ENCODE peak calls at places on chromosomes 2 and 18, in seven cellular contexts. L is esophagus squamous epithelium, C is transverse colon, E is IMR-90, J is adrenal gland, H is cardiac fibroblast, Z is heart left ventricle. S is an unnamed sample.

GRCh38 chr2:209872675-209873074 is 101.0 kb downstream of the UNC80 start:
- DNase-seq in L (no peak), C (no peak), E (no peak), J (peak; percentile 37), H (peak; percentile 14), Z (peak; percentile 54), S (no peak)

GRCh38 chr2:152718909-152719645 is 657 bp downstream of the ARL6IP6 start:
- DNase-seq in L (no peak), C (peak; percentile 81), E (no peak), J (no peak), H (peak; percentile 49), Z (no peak), S (no peak)

GRCh38 chr2:162333968-162334367 is 10.0 kb upstream of the GCA start:
- DNase-seq in L (no peak), C (peak; percentile 51), E (peak; percentile 33), J (no peak), H (peak; percentile 52), Z (no peak), S (no peak)

GRCh38 chr2:105718846-105719432 is 25.8 kb upstream of the NCK2 start:
- DNase-seq in L (no peak), C (no peak), E (no peak), J (no peak), H (no peak), Z (no peak), S (no peak)

GRCh38 chr2:10326707-10327594 is 24.2 kb downstream of the HPCAL1 start:
- DNase-seq in L (no peak), C (no peak), E (no peak), J (peak; percentile 61), H (no peak), Z (peak; percentile 72), S (no peak)

GRCh38 chr18:73043231-73044000 is 175.6 kb upstream of the NETO1 start:
- DNase-seq in L (no peak), C (no peak), E (no peak), J (no peak), H (no peak), Z (no peak), S (no peak)

GRCh38 chr18:59265246-59266018 is 7.8 kb downstream of the RAX start:
- DNase-seq in L (no peak), C (no peak), E (no peak), J (no peak), H (no peak), Z (no peak), S (no peak)

GRCh38 chr2:75211371-75211770 is 12.1 kb upstream of the TACR1 start:
- DNase-seq in L (no peak), C (no peak), E (no peak), J (no peak), H (no peak), Z (no peak), S (no peak)

GRCh38 chr18:6236258-6236657 is 178.5 kb downstream of the L3MBTL4 start:
- DNase-seq in L (no peak), C (no peak), E (no peak), J (no peak), H (no peak), Z (no peak), S (no peak)

GRCh38 chr2:163779970-163780597 is 44.3 kb upstream of the FIGN start:
- DNase-seq in L (no peak), C (no peak), E (no peak), J (no peak), H (no peak), Z (no peak), S (no peak)

GRCh38 chr18:7885763-7886295 is 318.7 kb downstream of the PTPRM start:
- DNase-seq in L (no peak), C (no peak), E (no peak), J (no peak), H (no peak), Z (no peak), S (no peak)

GRCh38 chr2:218400930-218401833 is 1.5 kb downstream of the CTDSP1 start:
- DNase-seq in L (no peak), C (peak; percentile 66), E (no peak), J (no peak), H (no peak), Z (peak; percentile 43), S (no peak)

GRCh38 chr2:133438026-133438425 is 130.2 kb downstream of the NCKAP5 start:
- DNase-seq in L (no peak), C (no peak), E (no peak), J (no peak), H (no peak), Z (no peak), S (no peak)

GRCh38 chr2:133439281-133439920 is 128.9 kb downstream of the NCKAP5 start:
- DNase-seq in L (no peak), C (no peak), E (no peak), J (no peak), H (no peak), Z (no peak), S (no peak)

GRCh38 chr2:133433455-133434451 is 134.5 kb downstream of the NCKAP5 start:
- DNase-seq in L (no peak), C (no peak), E (peak; percentile 29), J (no peak), H (peak; percentile 66), Z (no peak), S (no peak)

GRCh38 chr2:133431289-133431688 is 137.0 kb downstream of the NCKAP5 start:
- DNase-seq in L (no peak), C (no peak), E (peak; percentile 55), J (no peak), H (peak; percentile 30), Z (no peak), S (no peak)

GRCh38 chr2:133434962-133435668 is 133.1 kb downstream of the NCKAP5 start:
- DNase-seq in L (no peak), C (no peak), E (peak; percentile 91), J (peak; percentile 24), H (peak; percentile 87), Z (peak; percentile 85), S (no peak)
- TF ChIP-seq CTCF in L (no peak), C (no peak), E (no peak), J (no peak), H (no peak), Z (no peak), S (no peak)

GRCh38 chr18:79469309-79469708 is 73.6 kb downstream of the NFATC1 start:
- DNase-seq in L (no peak), C (no peak), E (no peak), J (no peak), H (no peak), Z (no peak), S (no peak)

GRCh38 chr18:79463424-79463960 is 67.8 kb downstream of the NFATC1 start:
- DNase-seq in L (no peak), C (no peak), E (no peak), J (no peak), H (no peak), Z (no peak), S (no peak)

GRCh38 chr18:79466591-79466990 is 70.9 kb downstream of the NFATC1 start:
- DNase-seq in L (no peak), C (peak; percentile 54), E (no peak), J (no peak), H (no peak), Z (no peak), S (no peak)

GRCh38 chr18:79467126-79467525 is 71.4 kb downstream of the NFATC1 start:
- DNase-seq in L (no peak), C (no peak), E (no peak), J (no peak), H (no peak), Z (no peak), S (no peak)

GRCh38 chr18:79465392-79465991 is 69.8 kb downstream of the NFATC1 start:
- DNase-seq in L (no peak), C (peak; percentile 43), E (no peak), J (no peak), H (no peak), Z (peak; percentile 53), S (no peak)
- H3K4me3 ChIP-seq in L (no peak overlapping the region), C (no peak overlapping the region), E (no peak overlapping the region), J (no peak overlapping the region), H (no peak overlapping the region), Z (peak overlapping the region; percentile 22), S (peak overlapping the region; percentile 52)

DNA sequence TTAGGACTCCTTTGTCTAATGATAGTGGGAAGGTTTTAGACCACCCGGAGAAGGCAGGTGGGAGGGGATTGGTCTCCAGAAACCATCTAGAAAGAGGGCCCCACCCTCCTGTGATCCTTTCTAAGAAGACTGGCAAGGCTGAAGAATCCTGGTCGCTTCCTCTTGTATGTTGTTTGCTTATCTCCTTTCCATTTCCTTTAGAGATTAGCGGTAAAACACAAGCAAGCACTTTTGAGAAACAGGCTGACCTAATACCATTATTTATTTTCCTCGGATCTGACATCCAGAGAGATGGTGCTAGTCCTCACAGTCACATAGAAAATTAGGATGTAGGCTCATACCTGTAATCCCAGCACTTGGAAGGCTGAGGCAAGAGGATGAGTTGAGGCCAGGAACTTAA is 45.2 kb upstream of the SPRED2 start:
- DNase-seq in L (no peak), C (no peak), E (no peak), J (no peak), H (no peak), Z (no peak), S (no peak)
- TF ChIP-seq CTCF in L (no peak), C (no peak), E (no peak), J (no peak), H (no peak), Z (no peak), S (no peak)

GRCh38 chr2:219643084-219643473 is 15.6 kb downstream of the SLC4A3 start:
- DNase-seq in L (no peak), C (no peak), E (no peak), J (no peak), H (no peak), Z (peak; percentile 34), S (no peak)

GRCh38 chr2:219642064-219642444 is 14.6 kb downstream of the SLC4A3 start:
- DNase-seq in L (no peak), C (no peak), E (no peak), J (no peak), H (no peak), Z (no peak), S (no peak)

GRCh38 chr2:219643788-219644398 is 16.5 kb downstream of the SLC4A3 start:
- DNase-seq in L (no peak), C (no peak), E (no peak), J (peak; percentile 21), H (no peak), Z (peak; percentile 83), S (no peak)

GRCh38 chr2:219641390-219642063 is 14.1 kb downstream of the SLC4A3 start:
- DNase-seq in L (no peak), C (no peak), E (no peak), J (no peak), H (no peak), Z (no peak), S (no peak)

DNA sequence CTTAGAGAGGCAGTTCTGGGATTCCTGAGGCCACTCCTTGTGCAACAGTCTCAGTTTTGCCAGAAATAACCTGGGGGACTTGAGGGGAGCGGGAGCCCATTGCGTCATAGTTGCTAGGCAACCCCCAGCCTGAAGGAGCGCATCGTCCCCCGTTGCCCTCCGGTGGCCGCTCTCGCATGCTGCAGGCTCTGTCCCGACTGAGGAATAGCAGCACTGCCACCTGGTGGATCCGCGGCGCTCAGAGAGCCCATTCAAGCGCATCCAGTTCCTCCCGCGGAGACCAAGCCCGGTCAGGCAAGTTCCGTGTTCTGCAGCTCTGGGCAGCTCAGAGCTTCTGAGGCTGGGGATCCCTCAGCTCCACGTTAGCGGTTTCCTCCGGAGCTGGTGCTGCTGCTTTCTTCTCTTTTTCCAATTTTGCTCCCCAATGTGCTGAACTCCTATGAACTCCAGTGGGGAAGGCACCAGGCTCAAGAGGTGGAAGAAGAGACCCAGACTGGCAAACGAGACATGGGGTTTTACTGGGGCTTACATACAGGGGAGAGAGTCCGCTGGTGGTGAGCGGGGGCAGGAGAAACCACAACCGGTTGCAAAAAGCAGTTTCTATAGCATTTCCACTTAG is 15.1 kb downstream of the SLC4A3 start:
- DNase-seq in L (peak; percentile 64), C (peak; percentile 94), E (peak; percentile 94), J (peak; percentile 98), H (peak; percentile 96), Z (peak; percentile 97), S (peak; percentile 89)
- H3K4me3 ChIP-seq in L (no peak overlapping the region), C (no peak overlapping the region), E (no peak overlapping the region), J (no peak overlapping the region), H (no peak overlapping the region), Z (no peak overlapping the region), S (peak overlapping the region; percentile 22)